ENCODE peak calls at places on chromosome 17, in nine cellular contexts. X, C, A, H, B, U, L, R and O are unnamed samples.

GRCh38 chr17:77208217-77208808 is 67.5 kb downstream of the SEC14L1 start:
- DNase-seq in L (no peak), B (peak), R (peak), H (no peak), U (peak), C (no peak), X (peak), A (no peak), O (peak)

GRCh38 chr17:864315-864714 is 82.2 kb downstream of the MRM3 start:
- DNase-seq in L (no peak), B (no peak), A (no peak), H (no peak), C (no peak), U (no peak), R (no peak), X (no peak), O (no peak)

GRCh38 chr17:73952136-73952497 is 251.4 kb upstream of the RPL38 start:
- DNase-seq in A (no peak), L (no peak), X (peak), U (no peak), R (no peak), H (no peak), C (no peak), B (no peak), O (peak)

GRCh38 chr17:40577611-40578065 is 12.4 kb upstream of the CCR7 start:
- DNase-seq in H (no peak), C (no peak), R (no peak), L (no peak), X (no peak), A (no peak), B (no peak), U (no peak), O (no peak)

GRCh38 chr17:61635913-61636432 is 45.0 kb upstream of the NACA2 start:
- DNase-seq in U (peak), R (peak), H (no peak), L (no peak), A (no peak), X (no peak), B (peak), C (peak), O (peak)

GRCh38 chr17:68089881-68090280 is 54.3 kb downstream of the KPNA2 start:
- DNase-seq in H (no peak), L (no peak), C (peak), R (peak), B (no peak), U (no peak), A (no peak), X (no peak), O (peak)

GRCh38 chr17:38351412-38352222 is at the start of gene SOCS7:
- DNase-seq in A (peak), U (peak), L (peak), C (peak), R (peak), B (peak), H (peak), X (peak), O (peak)

GRCh38 chr17:75783069-75783783 is 1.4 kb upstream of the UNK start:
- DNase-seq in L (no peak), R (peak), C (peak), H (no peak), B (peak), A (no peak), X (no peak), U (no peak), O (peak)

GRCh38 chr17:38418693-38419507 is 9.4 kb upstream of the ARHGAP23 start:
- DNase-seq in B (no peak), C (no peak), L (no peak), H (no peak), A (no peak), X (no peak), R (no peak), U (no peak), O (no peak)

GRCh38 chr17:20226814-20227482 is 217.8 kb downstream of the SPECC1 start:
- DNase-seq in C (peak), X (peak), H (peak), U (peak), A (peak), B (peak), R (peak), L (peak), O (peak)

GRCh38 chr17:12104831-12105230 is 84.2 kb downstream of the MAP2K4 start:
- DNase-seq in H (no peak), R (no peak), L (no peak), A (no peak), X (no peak), B (no peak), U (no peak), C (no peak), O (no peak)

GRCh38 chr17:67829331-67829730 is 4.0 kb downstream of the BPTF start:
- DNase-seq in B (no peak), U (no peak), X (no peak), L (no peak), A (no peak), C (peak), R (no peak), H (no peak), O (no peak)

GRCh38 chr17:49403514-49404289 is 11.0 kb downstream of the PHB1 start:
- DNase-seq in A (no peak), C (no peak), U (no peak), R (no peak), H (no peak), X (peak), L (no peak), B (no peak), O (peak)

GRCh38 chr17:2782030-2782429 is 14.2 kb upstream of the RAP1GAP2 start:
- DNase-seq in H (no peak), A (no peak), C (peak), U (no peak), R (no peak), X (no peak), B (no peak), L (no peak), O (no peak)

GRCh38 chr17:29394761-29395160 is 4.6 kb downstream of the TAOK1 start:
- DNase-seq in C (no peak), U (no peak), R (no peak), B (no peak), H (no peak), X (no peak), A (no peak), L (no peak), O (no peak)

GRCh38 chr17:77354721-77355455 is 214.1 kb downstream of the SEC14L1 start:
- DNase-seq in B (no peak), H (no peak), R (no peak), U (peak), L (peak), X (no peak), C (peak), A (no peak), O (no peak)

GRCh38 chr17:47741109-47741792 is 8.2 kb downstream of the TBX21 start:
- DNase-seq in L (no peak), R (no peak), H (peak), B (no peak), X (no peak), C (no peak), A (no peak), U (no peak), O (no peak)